ENCODE peak calls at places on chromosomes 3 and 15, in eight cellular contexts. L is stomach, T is lower lobe of right lung, K is OCI-LY7, R is cardiac muscle cell, Z is GM12865, Q is H9, V is psoas muscle. F is an unnamed sample.

GRCh38 chr15:28112962-28113361 is 13.8 kb upstream of the OCA2 start:
- DNase-seq in Q (no peak), K (no peak), L (no peak), T (no peak), Z (no peak), V (no peak), R (no peak), F (no peak)

GRCh38 chr15:84402856-84403608 is 167.5 kb downstream of the GOLGA6L4 start:
- DNase-seq in K (no peak), L (no peak), Z (no peak), V (peak; percentile 31), Q (no peak), T (no peak), R (no peak), F (no peak)

GRCh38 chr3:4680881-4681300 is 187.7 kb downstream of the ITPR1 start:
- DNase-seq in L (no peak), K (no peak), R (no peak), Z (no peak), Q (no peak), T (no peak), V (no peak), F (no peak)

GRCh38 chr3:78571486-78571885 is 1196.3 kb downstream of the ROBO1 start:
- DNase-seq in R (no peak), L (no peak), V (no peak), T (no peak), K (no peak), Z (no peak), Q (no peak), F (no peak)

GRCh38 chr15:89243046-89243690 is 611 bp upstream of the FANCI start:
- DNase-seq in V (peak; percentile 57), T (no peak), Q (no peak), L (no peak), R (no peak), K (no peak), Z (no peak), F (peak; percentile 33)

GRCh38 chr15:28904023-28904422 is 18.2 kb downstream of the APBA2 start:
- DNase-seq in L (no peak), R (no peak), V (no peak), T (no peak), Z (no peak), Q (no peak), K (no peak), F (no peak)

GRCh38 chr15:70955151-70955550 is 62.5 kb downstream of the LRRC49 start:
- DNase-seq in Z (no peak), R (no peak), V (no peak), Q (no peak), T (no peak), L (no peak), K (no peak), F (no peak)

GRCh38 chr15:80452166-80452565 is 48.0 kb downstream of the ARNT2 start:
- DNase-seq in K (no peak), L (no peak), T (no peak), Z (no peak), V (no peak), Q (no peak), R (no peak), F (no peak)

GRCh38 chr3:117708601-117709000 is 999.0 kb downstream of the TUSC7 start:
- DNase-seq in V (no peak), Z (no peak), L (no peak), Q (no peak), T (no peak), K (no peak), R (no peak), F (no peak)

GRCh38 chr15:48622227-48622626 is 23.3 kb downstream of the FBN1 start:
- DNase-seq in V (no peak), Q (no peak), Z (no peak), T (no peak), R (no peak), L (no peak), K (no peak), F (no peak)

GRCh38 chr3:105293441-105293840 is 73.3 kb upstream of the ALCAM start:
- DNase-seq in K (no peak), Z (no peak), L (no peak), R (no peak), T (no peak), Q (no peak), V (no peak), F (no peak)
- TF ChIP-seq CTCF in K (no peak), Z (no peak), L (no peak), R (no peak), T (no peak), Q (no peak), V (no peak), F (no peak)

GRCh38 chr15:79169531-79170123 is 79.0 kb upstream of the RASGRF1 start:
- DNase-seq in Z (no peak), Q (no peak), K (no peak), V (no peak), R (no peak), T (no peak), L (no peak), F (no peak)

GRCh38 chr15:79170256-79170664 is 79.7 kb upstream of the RASGRF1 start:
- DNase-seq in Q (no peak), R (no peak), K (no peak), V (peak; percentile 56), Z (no peak), L (no peak), T (no peak), F (no peak)

GRCh38 chr15:79171320-79172031 is 80.9 kb upstream of the RASGRF1 start:
- DNase-seq in Z (no peak), V (no peak), Q (peak; percentile 34), R (no peak), T (no peak), L (no peak), K (no peak), F (no peak)

GRCh38 chr15:79172801-79173460 is 82.4 kb upstream of the RASGRF1 start:
- DNase-seq in T (no peak), V (no peak), Z (no peak), R (no peak), K (no peak), Q (peak; percentile 24), L (no peak), F (no peak)

GRCh38 chr15:79172032-79172481 is 81.5 kb upstream of the RASGRF1 start:
- DNase-seq in L (no peak), Z (no peak), T (no peak), V (no peak), K (no peak), Q (peak; percentile 66), R (no peak), F (no peak)
- TF ChIP-seq CTCF in L (no peak), Z (no peak), T (no peak), V (no peak), K (no peak), Q (peak; percentile 58), R (no peak), F (no peak)

GRCh38 chr3:77161098-77161497 is 121.2 kb downstream of the ROBO2 start:
- DNase-seq in L (no peak), T (no peak), V (no peak), Q (no peak), R (no peak), Z (no peak), K (no peak), F (no peak)

GRCh38 chr3:77158701-77159100 is 118.8 kb downstream of the ROBO2 start:
- DNase-seq in V (no peak), T (no peak), L (no peak), R (no peak), Z (no peak), K (no peak), Q (no peak), F (no peak)

DNA sequence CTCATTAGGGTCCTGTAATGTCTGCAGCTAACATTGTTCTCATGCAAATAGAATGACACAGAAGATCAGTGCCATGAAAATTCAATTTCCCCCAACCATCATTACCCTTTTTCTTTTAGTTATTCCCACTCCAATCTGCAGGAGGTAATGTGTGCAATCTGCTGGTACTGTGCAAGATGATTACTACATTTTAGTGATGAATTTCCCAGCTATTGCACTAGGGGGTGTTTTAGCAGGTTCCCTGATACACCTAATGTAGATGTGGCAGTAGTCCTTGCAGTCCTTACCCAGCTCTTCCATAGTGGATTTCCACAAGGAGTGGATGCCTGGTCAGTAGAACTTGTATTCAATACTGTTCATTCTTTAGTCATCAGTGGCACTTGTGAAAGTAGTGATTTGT is 119.3 kb downstream of the ROBO2 start:
- DNase-seq in R (no peak), V (no peak), L (no peak), Z (no peak), Q (no peak), K (no peak), T (no peak), F (no peak)
- TF ChIP-seq CTCF in R (no peak), V (no peak), L (no peak), Z (no peak), Q (peak; percentile 45), K (no peak), T (no peak), F (no peak)

DNA sequence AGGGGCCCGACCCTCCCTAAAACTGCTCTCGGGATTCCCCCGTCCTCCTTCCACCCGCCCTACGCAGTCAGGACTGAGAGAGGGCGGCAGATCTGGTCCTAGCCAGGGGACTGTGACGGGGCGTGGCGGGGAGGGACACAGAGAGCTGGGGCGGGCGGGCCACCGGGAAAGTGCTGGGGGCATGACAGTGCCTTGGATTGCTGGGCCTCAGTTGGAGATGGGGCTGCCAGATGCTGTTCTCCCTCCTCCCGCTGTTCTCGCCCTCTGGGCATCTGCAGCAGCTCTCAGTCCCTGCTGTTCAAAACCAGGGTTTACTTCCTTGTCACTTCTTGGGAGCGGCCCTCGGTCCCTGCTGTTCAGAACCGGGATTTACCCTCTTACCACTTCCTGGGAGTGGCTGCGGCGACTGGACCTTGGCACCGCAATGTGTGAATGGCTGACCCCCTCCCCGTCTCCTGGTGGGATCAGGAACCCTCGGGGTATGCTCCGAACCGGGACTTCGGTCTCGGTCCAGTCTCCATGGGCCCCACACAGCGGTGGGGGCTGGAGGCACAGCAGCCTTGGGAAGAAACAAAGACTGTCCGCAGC is 1.8 kb upstream of the RPP25 start:
- DNase-seq in Z (no peak), K (no peak), Q (peak; percentile 69), L (peak; percentile 81), R (peak; percentile 40), T (peak; percentile 81), V (peak; percentile 69), F (no peak)
- TF ChIP-seq CTCF in Z (no peak), K (no peak), Q (peak; percentile 42), L (peak; percentile 39), R (peak; percentile 15), T (peak; percentile 45), V (peak; percentile 11), F (no peak)

DNA sequence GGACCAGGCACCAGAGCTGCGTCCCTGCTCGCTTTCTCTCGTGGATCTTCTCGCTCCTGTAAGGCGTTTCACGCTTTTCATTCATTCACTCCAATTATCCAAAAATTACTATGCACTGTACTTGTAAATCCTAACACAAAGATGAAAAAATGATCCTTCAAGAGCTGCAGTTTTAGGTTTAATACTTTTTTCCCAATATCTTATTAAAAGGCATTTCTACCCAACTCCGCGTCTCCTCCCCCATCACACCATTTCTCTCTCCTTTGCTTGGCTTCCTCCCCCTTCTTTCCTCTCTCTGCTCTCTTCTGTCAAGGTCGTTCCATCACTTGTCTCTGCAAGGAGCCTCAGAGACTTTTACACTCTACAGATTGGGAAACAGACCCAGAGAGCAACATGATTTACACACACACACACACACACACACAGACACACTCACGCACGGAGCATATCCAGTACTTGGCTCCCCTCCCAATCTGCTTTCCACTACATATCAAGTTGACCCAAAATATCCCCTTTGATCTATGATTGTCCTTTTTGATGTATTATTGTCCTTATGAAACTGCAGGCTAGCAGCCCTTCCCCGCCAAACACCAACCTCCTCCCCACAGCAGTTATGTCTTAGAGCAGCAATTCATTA is 476 bp upstream of the CLDN1 start:
- DNase-seq in V (no peak), L (no peak), K (no peak), Z (no peak), T (peak; percentile 29), R (no peak), Q (no peak), F (no peak)
- TF ChIP-seq CTCF in V (no peak), L (peak; percentile 11), K (peak; percentile 13), Z (no peak), T (peak; percentile 12), R (no peak), Q (no peak), F (no peak)